ENCODE peak calls at places on chromosomes 6 and 20, in seven cellular contexts. Y is neuronal stem cell; J is left ventricle myocardium superior; T is EH; C is spleen; D is NCI-H524; A is CD8-positive, alpha-beta memory T cell. M is an unnamed sample.

GRCh38 chr6:49898904-49899566 is 32.7 kb upstream of the CRISP1 start:
- DNase-seq in T (no peak), D (no peak), C (no peak), J (no peak), Y (no peak), A (no peak), M (no peak)

GRCh38 chr6:111982681-111983080 is 71.2 kb upstream of the CCN6 start:
- DNase-seq in D (no peak), Y (no peak), C (no peak), T (no peak), J (no peak), A (no peak), M (peak; percentile 12)

GRCh38 chr6:129648819-129649491 is 61.0 kb downstream of the ARHGAP18 start:
- DNase-seq in C (no peak), T (no peak), J (no peak), D (no peak), A (no peak), Y (no peak), M (no peak)

GRCh38 chr6:42017021-42017643 is 33.2 kb upstream of the TAF8 start:
- DNase-seq in J (no peak), C (peak; percentile 67), T (peak; percentile 85), D (no peak), Y (no peak), A (no peak), M (no peak)

GRCh38 chr6:43481591-43482242 is 4.3 kb downstream of the TJAP1 start:
- DNase-seq in J (no peak), A (no peak), D (no peak), T (no peak), Y (no peak), C (no peak), M (peak; percentile 87)

GRCh38 chr6:73413102-73413501 is 18.5 kb downstream of the DDX43 start:
- DNase-seq in J (no peak), Y (no peak), C (no peak), A (no peak), T (no peak), D (no peak), M (no peak)

GRCh38 chr20:50029697-50030428 is 47.1 kb downstream of the SNAI1 start:
- DNase-seq in D (no peak), A (no peak), J (peak; percentile 61), Y (no peak), C (no peak), T (peak; percentile 97), M (peak; percentile 54)

GRCh38 chr20:9286501-9286900 is 217.6 kb downstream of the PLCB4 start:
- DNase-seq in T (peak; percentile 51), C (no peak), J (no peak), A (no peak), Y (no peak), D (no peak), M (no peak)

GRCh38 chr20:53829706-53830521 is 236.3 kb upstream of the ZNF217 start:
- DNase-seq in D (no peak), T (peak; percentile 88), A (peak; percentile 17), J (no peak), Y (no peak), C (no peak), M (peak; percentile 17)

GRCh38 chr6:122610690-122611455 is 668 bp downstream of the PKIB start:
- DNase-seq in A (peak; percentile 1), T (peak; percentile 4), J (peak; percentile 46), C (peak; percentile 78), Y (peak; percentile 45), D (peak; percentile 53), M (peak; percentile 7)

GRCh38 chr6:69705954-69706353 is 90.9 kb downstream of the LMBRD1 start:
- DNase-seq in C (no peak), D (no peak), A (no peak), T (no peak), J (no peak), Y (no peak), M (no peak)

GRCh38 chr20:56801991-56802740 is 173.1 kb downstream of the TFAP2C start:
- DNase-seq in D (no peak), Y (no peak), A (no peak), T (peak; percentile 68), C (no peak), J (no peak), M (no peak)

GRCh38 chr6:37705239-37706051 is 7.8 kb upstream of the MDGA1 start:
- DNase-seq in A (peak; percentile 75), T (peak; percentile 82), C (peak; percentile 90), J (peak; percentile 89), Y (peak; percentile 88), D (peak; percentile 84), M (no peak)

GRCh38 chr6:151148111-151148510 is 91.7 kb upstream of the AKAP12 start:
- DNase-seq in T (peak; percentile 70), J (peak; percentile 56), Y (no peak), D (no peak), A (no peak), C (no peak), M (peak; percentile 17)

GRCh38 chr6:105892577-105893262 is 193.4 kb upstream of the PRDM1 start:
- DNase-seq in J (no peak), T (no peak), C (no peak), Y (no peak), D (no peak), A (no peak), M (no peak)

GRCh38 chr6:113858605-113859348 is 1.6 kb downstream of the MARCKS start:
- DNase-seq in T (peak; percentile 89), C (peak; percentile 98), D (peak; percentile 98), A (peak; percentile 77), Y (peak; percentile 94), J (peak; percentile 94), M (peak; percentile 88)

GRCh38 chr6:148851683-148852556 is 105.1 kb downstream of the UST start:
- DNase-seq in D (peak; percentile 79), Y (no peak), T (no peak), A (no peak), J (no peak), C (no peak), M (no peak)

GRCh38 chr20:20395856-20396600 is 28.1 kb downstream of the INSM1 start:
- DNase-seq in C (no peak), T (no peak), Y (peak; percentile 88), D (no peak), A (no peak), J (no peak), M (no peak)

GRCh38 chr6:87341158-87341557 is 3.5 kb upstream of the C6orf163 start:
- DNase-seq in J (no peak), C (no peak), Y (no peak), A (no peak), D (no peak), T (no peak), M (no peak)

GRCh38 chr6:104887350-104887749 is 27.6 kb upstream of the HACE1 start:
- DNase-seq in J (no peak), C (no peak), D (no peak), A (no peak), Y (peak; percentile 31), T (peak; percentile 60), M (peak; percentile 42)

GRCh38 chr6:108621117-108621516 is 60.4 kb downstream of the FOXO3 start:
- DNase-seq in J (no peak), A (no peak), T (peak; percentile 85), C (no peak), D (no peak), Y (no peak), M (peak; percentile 45)

GRCh38 chr6:53301801-53302537 is 46.8 kb downstream of the ELOVL5 start:
- DNase-seq in J (no peak), D (no peak), Y (no peak), T (no peak), A (no peak), C (no peak), M (no peak)

GRCh38 chr6:11766589-11767450 is 11.8 kb downstream of the ADTRP start:
- DNase-seq in Y (no peak), T (peak; percentile 98), C (no peak), J (no peak), A (no peak), D (no peak), M (peak; percentile 89)

GRCh38 chr20:51562334-51563140 is 20.0 kb upstream of the NFATC2 start:
- DNase-seq in J (peak; percentile 84), A (peak; percentile 7), D (no peak), C (peak; percentile 77), Y (peak; percentile 76), T (peak; percentile 97), M (peak; percentile 87)

GRCh38 chr20:38674178-38675133 is 49.8 kb upstream of the SLC32A1 start:
- DNase-seq in T (peak; percentile 56), A (peak; percentile 38), C (peak; percentile 82), D (peak; percentile 71), Y (peak; percentile 84), J (peak; percentile 33), M (peak; percentile 91)

GRCh38 chr20:43843096-43843964 is 71.3 kb upstream of the TOX2 start:
- DNase-seq in A (no peak), C (no peak), J (no peak), T (peak; percentile 95), Y (no peak), D (no peak), M (peak; percentile 66)

GRCh38 chr6:150667977-150668716 is 68.5 kb downstream of the PLEKHG1 start:
- DNase-seq in C (no peak), A (no peak), D (peak; percentile 42), J (peak; percentile 91), Y (peak; percentile 80), T (peak; percentile 60), M (peak; percentile 80)

GRCh38 chr20:38842558-38842981 is 37.1 kb downstream of the PPP1R16B start:
- DNase-seq in T (no peak), D (no peak), A (no peak), Y (no peak), J (no peak), C (peak; percentile 91), M (no peak)

GRCh38 chr6:149719531-149719930 is 1.6 kb upstream of the LATS1 start:
- DNase-seq in Y (no peak), D (no peak), T (no peak), C (no peak), J (no peak), A (no peak), M (no peak)

GRCh38 chr6:18400831-18401446 is 13.8 kb downstream of the RNF144B start:
- DNase-seq in T (peak; percentile 68), C (no peak), A (no peak), D (no peak), Y (no peak), J (no peak), M (no peak)

GRCh38 chr6:13559251-13559650 is 15.2 kb upstream of the SIRT5 start:
- DNase-seq in Y (no peak), J (no peak), A (no peak), T (no peak), D (no peak), C (no peak), M (no peak)

GRCh38 chr20:39263076-39263475 is 300.9 kb downstream of the DHX35 start:
- DNase-seq in J (no peak), A (no peak), D (no peak), C (no peak), Y (no peak), T (no peak), M (no peak)

GRCh38 chr6:28868873-28869272 is 54.9 kb downstream of the TRIM27 start:
- DNase-seq in T (no peak), A (no peak), D (no peak), C (no peak), Y (no peak), J (no peak), M (no peak)

GRCh38 chr20:49964964-49965780 is 17.6 kb upstream of the SNAI1 start:
- DNase-seq in J (no peak), Y (no peak), C (peak; percentile 71), D (no peak), T (peak; percentile 52), A (no peak), M (peak; percentile 60)

GRCh38 chr6:156787569-156788492 is 10.7 kb downstream of the ARID1B start:
- DNase-seq in T (no peak), A (no peak), J (no peak), C (no peak), D (no peak), Y (no peak), M (no peak)

GRCh38 chr6:77462359-77463307 is 658 bp downstream of the HTR1B start:
- DNase-seq in C (no peak), D (no peak), A (no peak), J (no peak), T (peak; percentile 60), Y (peak; percentile 20), M (no peak)

M was measured in RWPE1.